ENCODE peak calls at places on chromosomes 1 and 21, in six cellular contexts. One of them, this sample, is unnamed.

GRCh38 chr21:26099610-26100219 is 70.9 kb downstream of the APP start:
- DNase-seq in NCI-H774: no peak
- DNase-seq in cerebellum: no peak
- DNase-seq in astrocyte of the cerebellum: no peak
- DNase-seq in iris pigment epithelial cell: no peak
- DNase-seq in AG08396: no peak
- DNase-seq in this sample: peak

GRCh38 chr1:232558974-232559373 is 71.0 kb downstream of the SIPA1L2 start:
- DNase-seq in NCI-H774: no peak
- DNase-seq in cerebellum: no peak
- DNase-seq in astrocyte of the cerebellum: no peak
- DNase-seq in AG08396: no peak
- DNase-seq in iris pigment epithelial cell: no peak
- DNase-seq in this sample: no peak

GRCh38 chr1:116878804-116879477 is 30.8 kb upstream of the PTGFRN start:
- DNase-seq in NCI-H774: peak
- DNase-seq in cerebellum: peak
- DNase-seq in astrocyte of the cerebellum: no peak
- DNase-seq in AG08396: no peak
- DNase-seq in iris pigment epithelial cell: peak
- DNase-seq in this sample: peak

GRCh38 chr1:81439046-81439823 is 361.5 kb upstream of the ADGRL2 start:
- DNase-seq in cerebellum: no peak
- DNase-seq in AG08396: no peak
- DNase-seq in NCI-H774: no peak
- DNase-seq in astrocyte of the cerebellum: no peak
- DNase-seq in iris pigment epithelial cell: no peak
- DNase-seq in this sample: no peak

GRCh38 chr1:8663915-8664331 is 153.5 kb downstream of the RERE start:
- DNase-seq in cerebellum: no peak
- DNase-seq in NCI-H774: no peak
- DNase-seq in AG08396: peak
- DNase-seq in astrocyte of the cerebellum: no peak
- DNase-seq in iris pigment epithelial cell: peak
- DNase-seq in this sample: no peak

GRCh38 chr1:205044745-205045144 is 1.7 kb downstream of the CNTN2 start:
- DNase-seq in NCI-H774: no peak
- DNase-seq in astrocyte of the cerebellum: no peak
- DNase-seq in cerebellum: no peak
- DNase-seq in iris pigment epithelial cell: no peak
- DNase-seq in AG08396: no peak
- DNase-seq in this sample: no peak

GRCh38 chr1:39395357-39395831 is 96.0 kb upstream of the BMP8A start:
- DNase-seq in AG08396: peak
- DNase-seq in iris pigment epithelial cell: peak
- DNase-seq in astrocyte of the cerebellum: no peak
- DNase-seq in NCI-H774: no peak
- DNase-seq in cerebellum: no peak
- DNase-seq in this sample: peak

GRCh38 chr1:209116705-209117104 is 466.8 kb upstream of the CAMK1G start:
- DNase-seq in astrocyte of the cerebellum: no peak
- DNase-seq in iris pigment epithelial cell: no peak
- DNase-seq in AG08396: no peak
- DNase-seq in cerebellum: no peak
- DNase-seq in NCI-H774: no peak
- DNase-seq in this sample: no peak

This sample was measured in EH.